ENCODE peak calls at places on chromosome 10, in eight cellular contexts. Z is A549, O is WTC11, X is endothelial cell of umbilical vein, E is SK-N-SH, Q is HepG2, R is K562, C is HCT116. S is an unnamed sample.

GRCh38 chr10:11874568-11875182 is 51.5 kb downstream of the PROSER2 start:
- DNase-seq in Q (peak; percentile 80), C (peak; percentile 53), O (peak; percentile 63), X (peak; percentile 14), E (peak; percentile 77), R (peak; percentile 95), Z (peak; percentile 65), S (no peak)

GRCh38 chr10:19762026-19762425 is 54.2 kb upstream of the PLXDC2 start:
- DNase-seq in Z (no peak), R (no peak), O (no peak), Q (no peak), C (no peak), X (no peak), E (no peak), S (no peak)

GRCh38 chr10:68559872-68560200 is 301 bp upstream of the TET1 start:
- DNase-seq in E (no peak), R (no peak), X (no peak), O (no peak), C (peak; percentile 8), Q (no peak), Z (no peak), S (peak; percentile 81)

GRCh38 chr10:113463777-113464176 is 89.1 kb upstream of the HABP2 start:
- DNase-seq in Q (peak; percentile 5), C (no peak), X (peak; percentile 35), Z (no peak), O (no peak), E (peak; percentile 42), R (no peak), S (no peak)

GRCh38 chr10:37566336-37566735 is 291.1 kb downstream of the ZNF248 start:
- DNase-seq in Q (no peak), E (no peak), X (no peak), Z (peak; percentile 33), R (no peak), C (no peak), O (no peak), S (no peak)

GRCh38 chr10:110420401-110421193 is 77.1 kb upstream of the DUSP5 start:
- DNase-seq in E (no peak), Q (no peak), C (no peak), Z (peak; percentile 78), X (peak; percentile 81), R (no peak), O (no peak), S (no peak)

GRCh38 chr10:43649149-43649523 is 455 bp upstream of the ZNF32 start:
- DNase-seq in E (no peak), R (no peak), Q (no peak), O (no peak), X (no peak), C (no peak), Z (no peak), S (no peak)

GRCh38 chr10:3783313-3783689 is 1.7 kb downstream of the KLF6 start:
- DNase-seq in Z (peak; percentile 48), R (no peak), C (no peak), Q (no peak), O (peak; percentile 62), E (peak; percentile 73), X (no peak), S (peak; percentile 74)

GRCh38 chr10:70190102-70190501 is 19.8 kb upstream of the SAR1A start:
- DNase-seq in E (no peak), R (no peak), Q (no peak), Z (no peak), C (no peak), O (no peak), X (no peak), S (no peak)

GRCh38 chr10:58643029-58643428 is 130.4 kb downstream of the BICC1 start:
- DNase-seq in E (no peak), R (no peak), C (no peak), O (no peak), X (no peak), Q (no peak), Z (no peak), S (no peak)

GRCh38 chr10:43610636-43611035 is 4.4 kb downstream of the ZNF485 start:
- DNase-seq in E (no peak), Q (no peak), Z (no peak), C (no peak), X (no peak), O (no peak), R (no peak), S (no peak)

GRCh38 chr10:103197177-103197576 is 4.1 kb upstream of the NT5C2 start:
- DNase-seq in R (peak; percentile 83), E (peak; percentile 30), X (peak; percentile 87), O (no peak), Q (peak; percentile 78), Z (peak; percentile 72), C (peak; percentile 37), S (peak; percentile 92)

GRCh38 chr10:9848278-9848677 is 1169.4 kb upstream of the CELF2 start:
- DNase-seq in C (no peak), O (no peak), E (no peak), X (no peak), Q (no peak), R (no peak), Z (no peak), S (no peak)

GRCh38 chr10:86744067-86744725 is 12.2 kb upstream of the BMPR1A start:
- DNase-seq in R (no peak), C (no peak), Q (no peak), E (no peak), Z (no peak), X (no peak), O (no peak), S (no peak)

GRCh38 chr10:73876971-73877370 is 2.6 kb upstream of the CAMK2G start:
- DNase-seq in O (no peak), X (no peak), Z (no peak), Q (no peak), R (no peak), E (no peak), C (no peak), S (no peak)

GRCh38 chr10:131071721-131072120 is 239.8 kb downstream of the TCERG1L start:
- DNase-seq in R (no peak), Q (no peak), C (no peak), Z (no peak), E (no peak), O (no peak), X (no peak), S (no peak)

GRCh38 chr10:131072651-131073468 is 238.7 kb downstream of the TCERG1L start:
- DNase-seq in R (no peak), Z (no peak), E (no peak), O (no peak), Q (no peak), C (no peak), X (no peak), S (no peak)

GRCh38 chr10:131068311-131068710 is 243.2 kb downstream of the TCERG1L start:
- DNase-seq in Z (no peak), R (no peak), X (no peak), E (no peak), O (no peak), C (no peak), Q (no peak), S (no peak)

GRCh38 chr10:131068760-131069159 is 242.8 kb downstream of the TCERG1L start:
- DNase-seq in O (no peak), Z (no peak), X (no peak), C (no peak), Q (no peak), R (no peak), E (no peak), S (no peak)

DNA sequence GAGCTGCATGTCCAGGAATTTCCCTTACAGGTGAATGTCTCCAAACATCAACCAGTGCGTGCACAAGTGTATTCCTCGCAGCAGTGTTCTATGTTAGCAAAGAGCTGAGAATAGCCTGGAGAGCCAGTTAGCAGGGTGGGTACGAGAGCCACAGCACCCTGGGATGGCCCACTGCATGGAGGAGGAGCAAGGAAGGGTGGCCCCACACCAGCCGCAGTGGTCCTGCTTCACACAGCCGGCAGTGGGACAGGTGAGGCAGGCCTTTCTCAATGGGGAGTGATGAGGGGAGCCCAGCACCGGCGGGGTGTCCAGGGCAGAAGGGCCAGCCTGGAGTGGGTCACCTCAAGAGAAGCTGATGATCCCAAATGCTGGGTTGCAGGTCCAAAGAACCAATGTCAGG is 240.7 kb downstream of the TCERG1L start:
- DNase-seq in O (no peak), Z (no peak), E (no peak), X (no peak), C (no peak), Q (no peak), R (no peak), S (no peak)
- TF ChIP-seq MAX in O (no peak), Z (no peak), E (no peak), X (no peak), C (no peak), Q (no peak), R (no peak), S (no peak)

DNA sequence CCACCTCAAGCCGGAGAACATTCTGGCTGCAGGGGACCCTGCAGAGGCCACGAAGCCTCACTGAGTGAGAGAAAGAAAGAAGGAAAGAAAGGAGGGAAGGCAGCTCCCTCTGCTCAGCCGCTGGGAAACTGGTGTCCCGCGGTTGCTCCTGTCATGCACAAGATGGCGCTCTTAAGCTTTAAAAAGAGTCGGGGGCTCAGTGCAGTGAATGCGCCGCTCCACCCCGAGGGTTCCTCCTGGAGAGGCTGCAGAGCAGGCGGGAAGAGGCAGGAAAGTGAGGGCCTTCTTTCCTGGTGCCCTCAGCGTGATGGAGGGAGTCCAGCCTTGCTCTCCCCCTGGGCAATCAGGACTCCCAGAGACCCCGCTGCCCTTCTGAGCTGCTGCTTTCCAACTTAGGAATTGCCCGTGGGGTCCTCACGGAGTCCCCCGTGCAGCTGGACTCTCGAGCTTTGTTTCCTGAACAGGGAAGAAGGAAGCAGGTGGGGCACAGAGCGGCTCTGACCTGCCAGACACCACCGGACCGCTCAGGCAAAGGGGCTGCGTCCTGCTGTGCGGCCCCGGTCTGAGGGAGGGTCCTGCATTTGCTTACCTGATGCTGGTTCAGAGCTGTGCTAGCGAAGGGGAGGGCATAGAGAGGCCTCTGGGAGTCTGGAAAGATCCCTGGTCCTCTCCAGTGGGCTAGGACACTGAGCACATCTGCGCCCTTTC is 141.9 kb upstream of the MKI67 start:
- DNase-seq in O (peak; percentile 85), E (peak; percentile 87), X (peak; percentile 25), Z (peak; percentile 50), R (peak; percentile 56), C (peak; percentile 31), Q (peak; percentile 33), S (peak; percentile 69)
- TF ChIP-seq CTCF in O (peak; percentile 72), E (peak; percentile 14), X (peak; percentile 51), Z (peak; percentile 52), R (peak; percentile 66), C (peak; percentile 86), Q (peak; percentile 80), S (peak; percentile 69)

DNA sequence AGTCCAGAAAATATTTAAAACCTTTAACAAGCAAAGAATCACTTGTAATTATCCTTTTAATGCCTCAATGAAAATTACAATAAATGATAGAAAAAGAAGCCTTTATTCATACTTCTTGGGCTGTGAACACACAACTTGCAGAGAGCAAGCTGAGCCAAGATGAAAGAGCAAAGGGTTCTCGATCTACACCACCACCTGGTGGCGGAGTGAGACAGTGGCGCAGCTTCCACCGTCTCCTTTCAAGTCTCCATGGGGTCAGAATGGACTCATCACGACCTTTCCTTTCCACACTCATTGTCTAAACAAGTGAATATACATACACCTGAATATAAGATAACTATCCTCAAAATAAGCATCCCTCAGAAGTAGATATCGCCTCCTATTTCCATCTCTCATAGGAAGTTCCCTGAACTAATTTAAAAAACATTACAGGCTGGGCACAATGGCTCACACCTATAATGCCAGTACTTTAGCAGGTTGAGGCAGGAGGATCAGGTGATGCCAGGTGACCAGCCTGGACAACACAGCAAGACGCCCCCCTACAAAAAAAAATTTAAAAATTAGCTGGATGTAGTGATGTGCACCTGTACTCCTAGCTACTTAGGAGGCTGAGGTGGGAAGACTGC is 40.7 kb downstream of the ATE1 start:
- DNase-seq in O (peak; percentile 74), Q (peak; percentile 61), X (peak; percentile 76), C (peak; percentile 60), R (peak; percentile 65), E (peak; percentile 69), Z (peak; percentile 78), S (peak; percentile 80)
- TF ChIP-seq MAX in O (no peak), Q (no peak), X (no peak), C (peak; percentile 9), R (no peak), E (no peak), Z (no peak), S (no peak)

GRCh38 chr10:67284589-67284988 is 358.8 kb downstream of the LRRTM3 start:
- DNase-seq in Q (no peak), Z (no peak), O (no peak), E (no peak), X (no peak), C (no peak), R (no peak), S (no peak)
- TF ChIP-seq CTCF in Q (no peak), Z (no peak), O (no peak), E (peak; percentile 16), X (no peak), C (peak; percentile 42), R (no peak), S (no peak)